ENCODE peak calls at places on chromosomes 11 and 22, in nine cellular contexts. One of them, this sample, is unnamed.

GRCh38 chr22:50439314-50440250 is 35.3 kb downstream of the SBF1 start:
- DNase-seq in WERI-Rb-1: no peak
- DNase-seq in hepatocyte: no peak
- DNase-seq in substantia nigra: no peak
- DNase-seq in endodermal cell: no peak
- DNase-seq in right cardiac atrium: no peak
- DNase-seq in mammary epithelial cell: no peak
- DNase-seq in heart left ventricle: peak; percentile 21
- DNase-seq in tibial nerve: no peak
- DNase-seq in this sample: no peak

GRCh38 chr11:68090706-68091105 is 30.5 kb downstream of the CHKA start:
- DNase-seq in WERI-Rb-1: peak; percentile 17
- DNase-seq in hepatocyte: no peak
- DNase-seq in substantia nigra: peak; percentile 52
- DNase-seq in endodermal cell: no peak
- DNase-seq in right cardiac atrium: no peak
- DNase-seq in mammary epithelial cell: no peak
- DNase-seq in heart left ventricle: peak; percentile 33
- DNase-seq in tibial nerve: no peak
- DNase-seq in this sample: peak; percentile 30

GRCh38 chr11:112223125-112223524 is 3.1 kb upstream of the PTS start:
- DNase-seq in WERI-Rb-1: no peak
- DNase-seq in hepatocyte: no peak
- DNase-seq in substantia nigra: no peak
- DNase-seq in endodermal cell: no peak
- DNase-seq in right cardiac atrium: no peak
- DNase-seq in mammary epithelial cell: peak; percentile 62
- DNase-seq in heart left ventricle: no peak
- DNase-seq in tibial nerve: no peak
- DNase-seq in this sample: no peak

GRCh38 chr11:35031869-35032268 is 107.1 kb upstream of the CD44 start:
- DNase-seq in WERI-Rb-1: no peak
- DNase-seq in hepatocyte: no peak
- DNase-seq in substantia nigra: no peak
- DNase-seq in endodermal cell: no peak
- DNase-seq in right cardiac atrium: no peak
- DNase-seq in mammary epithelial cell: peak; percentile 93
- DNase-seq in heart left ventricle: no peak
- DNase-seq in tibial nerve: no peak
- DNase-seq in this sample: no peak

GRCh38 chr11:93198221-93198650 is 445 bp upstream of the SLC36A4 start:
- DNase-seq in WERI-Rb-1: no peak
- DNase-seq in hepatocyte: no peak
- DNase-seq in substantia nigra: no peak
- DNase-seq in endodermal cell: no peak
- DNase-seq in right cardiac atrium: no peak
- DNase-seq in mammary epithelial cell: peak; percentile 23
- DNase-seq in heart left ventricle: no peak
- DNase-seq in tibial nerve: no peak
- DNase-seq in this sample: peak; percentile 34

GRCh38 chr22:42300286-42301071 is 30.0 kb upstream of the TCF20 start:
- DNase-seq in WERI-Rb-1: no peak
- DNase-seq in hepatocyte: peak; percentile 50
- DNase-seq in substantia nigra: no peak
- DNase-seq in endodermal cell: peak; percentile 71
- DNase-seq in right cardiac atrium: no peak
- DNase-seq in mammary epithelial cell: peak; percentile 83
- DNase-seq in heart left ventricle: no peak
- DNase-seq in tibial nerve: no peak
- DNase-seq in this sample: no peak

GRCh38 chr11:34262601-34263081 is 95.2 kb downstream of the ABTB2 start:
- DNase-seq in WERI-Rb-1: no peak
- DNase-seq in hepatocyte: no peak
- DNase-seq in substantia nigra: peak; percentile 30
- DNase-seq in endodermal cell: no peak
- DNase-seq in right cardiac atrium: no peak
- DNase-seq in mammary epithelial cell: no peak
- DNase-seq in heart left ventricle: no peak
- DNase-seq in tibial nerve: no peak
- DNase-seq in this sample: no peak

GRCh38 chr11:27532652-27533325 is 26.2 kb upstream of the LIN7C start:
- DNase-seq in WERI-Rb-1: no peak
- DNase-seq in hepatocyte: no peak
- DNase-seq in substantia nigra: no peak
- DNase-seq in endodermal cell: no peak
- DNase-seq in right cardiac atrium: no peak
- DNase-seq in mammary epithelial cell: peak; percentile 28
- DNase-seq in heart left ventricle: no peak
- DNase-seq in tibial nerve: no peak
- DNase-seq in this sample: peak; percentile 34

GRCh38 chr11:85961930-85962363 is 106.8 kb downstream of the CCDC83 start:
- DNase-seq in WERI-Rb-1: no peak
- DNase-seq in hepatocyte: no peak
- DNase-seq in substantia nigra: no peak
- DNase-seq in endodermal cell: no peak
- DNase-seq in right cardiac atrium: no peak
- DNase-seq in mammary epithelial cell: peak; percentile 39
- DNase-seq in heart left ventricle: no peak
- DNase-seq in tibial nerve: no peak
- DNase-seq in this sample: peak; percentile 40

GRCh38 chr11:64954201-64954600 is 17.7 kb downstream of the MAJIN start:
- DNase-seq in WERI-Rb-1: no peak
- DNase-seq in hepatocyte: no peak
- DNase-seq in substantia nigra: no peak
- DNase-seq in endodermal cell: no peak
- DNase-seq in right cardiac atrium: no peak
- DNase-seq in mammary epithelial cell: no peak
- DNase-seq in heart left ventricle: no peak
- DNase-seq in tibial nerve: no peak
- DNase-seq in this sample: no peak

DNA sequence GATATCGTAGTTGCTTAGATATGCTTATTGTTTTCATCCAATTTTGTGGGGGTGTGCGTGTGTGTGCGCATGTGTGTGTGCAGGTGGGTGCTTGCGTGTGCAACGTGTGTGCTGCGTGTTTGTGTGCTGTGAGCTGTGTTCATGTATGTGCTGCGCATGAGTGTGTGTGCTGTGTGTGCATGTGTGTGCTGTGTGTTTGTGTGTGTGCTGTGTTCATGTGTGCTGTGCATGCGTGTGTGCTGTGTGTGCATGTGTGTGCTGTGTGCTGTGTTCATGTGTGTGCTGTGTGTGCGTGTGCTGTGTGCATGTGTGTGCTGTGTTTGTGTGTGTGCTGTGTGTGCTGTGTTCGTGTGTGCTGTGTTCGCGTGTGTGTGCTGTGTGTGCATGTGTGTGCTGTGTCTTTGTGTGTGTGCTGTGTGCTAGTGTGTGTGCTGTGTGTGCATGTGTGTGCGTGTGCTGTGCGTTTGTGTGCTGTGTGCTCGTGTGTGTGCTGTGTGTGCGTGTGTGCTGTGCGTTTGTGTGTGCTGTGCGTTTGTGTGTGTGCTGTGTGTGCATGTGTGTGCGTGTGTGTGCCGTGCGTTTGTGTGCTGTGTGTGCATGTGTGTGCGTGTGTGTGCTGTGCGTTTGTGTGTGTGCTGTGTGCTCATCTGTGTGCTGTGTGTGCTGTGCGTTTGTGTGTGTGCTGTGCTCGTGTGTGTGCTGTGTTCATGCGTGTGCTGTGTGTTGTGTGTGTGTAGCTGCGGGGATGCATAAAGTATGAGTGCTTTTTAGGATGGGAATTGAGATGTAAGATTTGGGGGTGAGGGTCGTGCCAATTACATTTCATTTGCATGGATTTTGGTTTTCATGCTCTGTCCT is 7.6 kb downstream of the IGF2 start:
- DNase-seq in WERI-Rb-1: no peak
- DNase-seq in hepatocyte: no peak
- DNase-seq in substantia nigra: no peak
- DNase-seq in endodermal cell: no peak
- DNase-seq in right cardiac atrium: no peak
- DNase-seq in mammary epithelial cell: no peak
- DNase-seq in heart left ventricle: no peak
- DNase-seq in tibial nerve: no peak
- DNase-seq in this sample: no peak
- H3K27ac ChIP-seq in WERI-Rb-1: no peak overlapping the region
- H3K27ac ChIP-seq in hepatocyte: no peak overlapping the region
- H3K27ac ChIP-seq in substantia nigra: no peak overlapping the region
- H3K27ac ChIP-seq in endodermal cell: no peak overlapping the region
- H3K27ac ChIP-seq in right cardiac atrium: no peak overlapping the region
- H3K27ac ChIP-seq in mammary epithelial cell: no peak overlapping the region
- H3K27ac ChIP-seq in heart left ventricle: no peak overlapping the region
- H3K27ac ChIP-seq in tibial nerve: no peak overlapping the region
- H3K27ac ChIP-seq in this sample: no peak overlapping the region

GRCh38 chr11:77278595-77279506 is 22.6 kb downstream of the GDPD4 start:
- DNase-seq in WERI-Rb-1: no peak
- DNase-seq in hepatocyte: no peak
- DNase-seq in substantia nigra: no peak
- DNase-seq in endodermal cell: no peak
- DNase-seq in right cardiac atrium: no peak
- DNase-seq in mammary epithelial cell: peak; percentile 85
- DNase-seq in heart left ventricle: no peak
- DNase-seq in tibial nerve: no peak
- DNase-seq in this sample: peak; percentile 58
- H3K27ac ChIP-seq in WERI-Rb-1: no peak overlapping the region
- H3K27ac ChIP-seq in hepatocyte: no peak overlapping the region
- H3K27ac ChIP-seq in substantia nigra: no peak overlapping the region
- H3K27ac ChIP-seq in endodermal cell: no peak overlapping the region
- H3K27ac ChIP-seq in right cardiac atrium: no peak overlapping the region
- H3K27ac ChIP-seq in mammary epithelial cell: no peak overlapping the region
- H3K27ac ChIP-seq in heart left ventricle: no peak overlapping the region
- H3K27ac ChIP-seq in tibial nerve: no peak overlapping the region
- H3K27ac ChIP-seq in this sample: no peak overlapping the region

GRCh38 chr11:9643751-9644150 is 20.1 kb upstream of the SWAP70 start:
- DNase-seq in WERI-Rb-1: no peak
- DNase-seq in hepatocyte: no peak
- DNase-seq in substantia nigra: no peak
- DNase-seq in endodermal cell: peak; percentile 12
- DNase-seq in right cardiac atrium: no peak
- DNase-seq in mammary epithelial cell: no peak
- DNase-seq in heart left ventricle: no peak
- DNase-seq in tibial nerve: no peak
- DNase-seq in this sample: no peak

GRCh38 chr11:9646324-9646723 is 17.6 kb upstream of the SWAP70 start:
- DNase-seq in WERI-Rb-1: no peak
- DNase-seq in hepatocyte: no peak
- DNase-seq in substantia nigra: no peak
- DNase-seq in endodermal cell: no peak
- DNase-seq in right cardiac atrium: no peak
- DNase-seq in mammary epithelial cell: no peak
- DNase-seq in heart left ventricle: no peak
- DNase-seq in tibial nerve: no peak
- DNase-seq in this sample: no peak

GRCh38 chr11:9639985-9640384 is 23.9 kb upstream of the SWAP70 start:
- DNase-seq in WERI-Rb-1: no peak
- DNase-seq in hepatocyte: no peak
- DNase-seq in substantia nigra: no peak
- DNase-seq in endodermal cell: peak; percentile 3
- DNase-seq in right cardiac atrium: no peak
- DNase-seq in mammary epithelial cell: no peak
- DNase-seq in heart left ventricle: no peak
- DNase-seq in tibial nerve: no peak
- DNase-seq in this sample: no peak

GRCh38 chr11:9639099-9639498 is 24.8 kb upstream of the SWAP70 start:
- DNase-seq in WERI-Rb-1: no peak
- DNase-seq in hepatocyte: no peak
- DNase-seq in substantia nigra: no peak
- DNase-seq in endodermal cell: peak; percentile 26
- DNase-seq in right cardiac atrium: peak; percentile 74
- DNase-seq in mammary epithelial cell: no peak
- DNase-seq in heart left ventricle: peak; percentile 79
- DNase-seq in tibial nerve: peak; percentile 58
- DNase-seq in this sample: no peak

GRCh38 chr11:9642894-9643293 is 21.0 kb upstream of the SWAP70 start:
- DNase-seq in WERI-Rb-1: no peak
- DNase-seq in hepatocyte: no peak
- DNase-seq in substantia nigra: no peak
- DNase-seq in endodermal cell: peak; percentile 10
- DNase-seq in right cardiac atrium: no peak
- DNase-seq in mammary epithelial cell: no peak
- DNase-seq in heart left ventricle: no peak
- DNase-seq in tibial nerve: peak; percentile 26
- DNase-seq in this sample: no peak
- H3K27ac ChIP-seq in WERI-Rb-1: no peak overlapping the region
- H3K27ac ChIP-seq in hepatocyte: no peak overlapping the region
- H3K27ac ChIP-seq in substantia nigra: no peak overlapping the region
- H3K27ac ChIP-seq in endodermal cell: no peak overlapping the region
- H3K27ac ChIP-seq in right cardiac atrium: no peak overlapping the region
- H3K27ac ChIP-seq in mammary epithelial cell: no peak overlapping the region
- H3K27ac ChIP-seq in heart left ventricle: no peak overlapping the region
- H3K27ac ChIP-seq in tibial nerve: no peak overlapping the region
- H3K27ac ChIP-seq in this sample: no peak overlapping the region

GRCh38 chr11:76627541-76628082 is 42.9 kb downstream of the LRRC32 start:
- DNase-seq in WERI-Rb-1: no peak
- DNase-seq in hepatocyte: no peak
- DNase-seq in substantia nigra: no peak
- DNase-seq in endodermal cell: no peak
- DNase-seq in right cardiac atrium: no peak
- DNase-seq in mammary epithelial cell: no peak
- DNase-seq in heart left ventricle: no peak
- DNase-seq in tibial nerve: no peak
- DNase-seq in this sample: no peak

GRCh38 chr11:76629853-76630599 is 40.5 kb downstream of the LRRC32 start:
- DNase-seq in WERI-Rb-1: no peak
- DNase-seq in hepatocyte: peak; percentile 52
- DNase-seq in substantia nigra: no peak
- DNase-seq in endodermal cell: no peak
- DNase-seq in right cardiac atrium: peak; percentile 80
- DNase-seq in mammary epithelial cell: no peak
- DNase-seq in heart left ventricle: peak; percentile 87
- DNase-seq in tibial nerve: peak; percentile 68
- DNase-seq in this sample: no peak

GRCh38 chr11:76629133-76629852 is 41.3 kb downstream of the LRRC32 start:
- DNase-seq in WERI-Rb-1: no peak
- DNase-seq in hepatocyte: no peak
- DNase-seq in substantia nigra: no peak
- DNase-seq in endodermal cell: no peak
- DNase-seq in right cardiac atrium: peak; percentile 63
- DNase-seq in mammary epithelial cell: no peak
- DNase-seq in heart left ventricle: peak; percentile 68
- DNase-seq in tibial nerve: peak; percentile 74
- DNase-seq in this sample: peak; percentile 33

GRCh38 chr11:76626921-76627391 is 43.6 kb downstream of the LRRC32 start:
- DNase-seq in WERI-Rb-1: no peak
- DNase-seq in hepatocyte: no peak
- DNase-seq in substantia nigra: no peak
- DNase-seq in endodermal cell: peak; percentile 26
- DNase-seq in right cardiac atrium: no peak
- DNase-seq in mammary epithelial cell: peak; percentile 73
- DNase-seq in heart left ventricle: no peak
- DNase-seq in tibial nerve: no peak
- DNase-seq in this sample: peak; percentile 89

DNA sequence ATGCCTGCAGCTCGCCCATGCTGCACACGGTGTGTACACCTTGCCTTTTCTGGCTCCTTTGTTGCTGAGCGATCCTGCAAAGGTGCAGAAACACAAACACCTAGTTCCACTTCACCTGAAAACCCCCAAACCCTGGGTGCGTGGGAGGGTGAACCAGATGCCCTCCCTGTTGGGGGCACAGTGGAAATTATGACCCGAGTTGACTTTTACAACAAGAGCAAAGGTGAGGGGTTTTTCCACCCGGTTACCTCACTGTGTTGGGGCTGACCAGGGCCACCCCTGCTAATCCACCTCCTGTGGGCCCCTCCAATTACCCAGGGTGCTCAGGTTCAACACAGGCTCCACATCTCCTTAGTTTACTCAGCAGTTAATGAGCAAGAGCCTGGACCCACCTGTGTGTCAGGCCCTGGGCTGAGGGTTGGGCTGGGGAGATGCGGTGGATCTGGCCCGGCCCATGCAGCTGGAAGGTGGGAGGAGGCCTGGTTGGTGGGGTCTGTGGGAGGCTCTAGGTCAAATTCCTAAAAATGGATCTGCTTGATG is 42.1 kb downstream of the LRRC32 start:
- DNase-seq in WERI-Rb-1: no peak
- DNase-seq in hepatocyte: no peak
- DNase-seq in substantia nigra: no peak
- DNase-seq in endodermal cell: peak; percentile 30
- DNase-seq in right cardiac atrium: no peak
- DNase-seq in mammary epithelial cell: no peak
- DNase-seq in heart left ventricle: no peak
- DNase-seq in tibial nerve: no peak
- DNase-seq in this sample: no peak
- H3K27ac ChIP-seq in WERI-Rb-1: no peak overlapping the region
- H3K27ac ChIP-seq in hepatocyte: no peak overlapping the region
- H3K27ac ChIP-seq in substantia nigra: no peak overlapping the region
- H3K27ac ChIP-seq in endodermal cell: no peak overlapping the region
- H3K27ac ChIP-seq in right cardiac atrium: no peak overlapping the region
- H3K27ac ChIP-seq in mammary epithelial cell: no peak overlapping the region
- H3K27ac ChIP-seq in heart left ventricle: peak overlapping the region; percentile 90
- H3K27ac ChIP-seq in tibial nerve: peak overlapping the region; percentile 47
- H3K27ac ChIP-seq in this sample: no peak overlapping the region

This sample was measured in fibroblast of lung.